ENCODE peak calls at places on chromosome 6, in eight cellular contexts. Y is testis, M is body of pancreas, O is heart left ventricle, W is A549, S is ovary, Z is prostate gland, X is adrenal gland. I is an unnamed sample.

GRCh38 chr6:43984442-43985321 is 142.6 kb downstream of the MRPL14 start:
- DNase-seq in Y (no peak), M (peak), O (no peak), W (no peak), S (no peak), Z (no peak), X (peak), I (no peak)

GRCh38 chr6:118860880-118861279 is 33.1 kb upstream of the ASF1A start:
- DNase-seq in Y (no peak), M (peak), O (no peak), W (no peak), S (no peak), Z (no peak), X (no peak), I (no peak)

GRCh38 chr6:158518196-158519127 is 41.4 kb upstream of the TMEM181 start:
- DNase-seq in Y (peak), M (peak), O (peak), W (peak), S (peak), Z (peak), X (peak), I (peak)

GRCh38 chr6:113857565-113858066 is 471 bp downstream of the MARCKS start:
- DNase-seq in Y (peak), M (peak), O (no peak), W (peak), S (peak), Z (no peak), X (no peak), I (peak)

GRCh38 chr6:5854900-5855299 is 151.8 kb downstream of the NRN1 start:
- DNase-seq in Y (no peak), M (no peak), O (no peak), W (no peak), S (no peak), Z (no peak), X (no peak), I (no peak)

GRCh38 chr6:52374247-52374646 is 12.3 kb downstream of the PAQR8 start:
- DNase-seq in Y (no peak), M (no peak), O (no peak), W (no peak), S (no peak), Z (no peak), X (no peak), I (no peak)

GRCh38 chr6:107355659-107356058 is 103.7 kb downstream of the PDSS2 start:
- DNase-seq in Y (no peak), M (no peak), O (peak), W (no peak), S (no peak), Z (no peak), X (no peak), I (no peak)

GRCh38 chr6:29230666-29231065 is 60.0 kb downstream of the OR2J2 start:
- DNase-seq in Y (no peak), M (no peak), O (no peak), W (no peak), S (no peak), Z (no peak), X (no peak), I (no peak)

GRCh38 chr6:20211941-20212391 is 303 bp downstream of the MBOAT1 start:
- DNase-seq in Y (no peak), M (peak), O (no peak), W (peak), S (no peak), Z (peak), X (peak), I (peak)

GRCh38 chr6:32837651-32838113 is 857 bp downstream of the TAP2 start:
- DNase-seq in Y (no peak), M (no peak), O (no peak), W (no peak), S (no peak), Z (no peak), X (peak), I (no peak)

GRCh38 chr6:12354499-12354898 is 64.3 kb downstream of the EDN1 start:
- DNase-seq in Y (no peak), M (peak), O (no peak), W (no peak), S (no peak), Z (peak), X (no peak), I (peak)

GRCh38 chr6:1871936-1872335 is 262.2 kb downstream of the FOXC1 start:
- DNase-seq in Y (peak), M (peak), O (no peak), W (no peak), S (peak), Z (no peak), X (no peak), I (no peak)

GRCh38 chr6:154243793-154244768 is 112.5 kb downstream of the IPCEF1 start:
- DNase-seq in Y (no peak), M (no peak), O (no peak), W (no peak), S (no peak), Z (no peak), X (no peak), I (no peak)

GRCh38 chr6:163834226-163834970 is 419.9 kb downstream of the QKI start:
- DNase-seq in Y (no peak), M (no peak), O (no peak), W (no peak), S (no peak), Z (no peak), X (no peak), I (no peak)

GRCh38 chr6:116969211-116969863 is 92.3 kb downstream of the RFX6 start:
- DNase-seq in Y (peak), M (peak), O (peak), W (peak), S (no peak), Z (peak), X (peak), I (peak)

GRCh38 chr6:37025621-37026466 is 20.4 kb downstream of the FGD2 start:
- DNase-seq in Y (no peak), M (no peak), O (no peak), W (no peak), S (no peak), Z (no peak), X (no peak), I (no peak)

GRCh38 chr6:33147807-33148666 is 44.2 kb downstream of the COL11A2 start:
- DNase-seq in Y (peak), M (peak), O (no peak), W (no peak), S (no peak), Z (peak), X (peak), I (no peak)

GRCh38 chr6:158591134-158591809 is 31.4 kb downstream of the TMEM181 start:
- DNase-seq in Y (no peak), M (no peak), O (no peak), W (no peak), S (no peak), Z (no peak), X (no peak), I (no peak)

GRCh38 chr6:77657365-77657764 is 4.5 kb downstream of the MEI4 start:
- DNase-seq in Y (no peak), M (no peak), O (no peak), W (no peak), S (no peak), Z (no peak), X (no peak), I (no peak)

GRCh38 chr6:111105578-111105977 is 18.3 kb downstream of the SLC16A10 start:
- DNase-seq in Y (peak), M (peak), O (peak), W (peak), S (peak), Z (peak), X (peak), I (peak)

GRCh38 chr6:91782789-91783188 is 1195.9 kb upstream of the MAP3K7 start:
- DNase-seq in Y (no peak), M (no peak), O (no peak), W (no peak), S (no peak), Z (no peak), X (no peak), I (no peak)

GRCh38 chr6:97978855-97979271 is 695.8 kb upstream of the MMS22L start:
- DNase-seq in Y (peak), M (no peak), O (no peak), W (no peak), S (no peak), Z (no peak), X (no peak), I (no peak)

GRCh38 chr6:90610671-90611542 is 24.0 kb upstream of the MAP3K7 start:
- DNase-seq in Y (peak), M (peak), O (peak), W (no peak), S (peak), Z (peak), X (no peak), I (no peak)

GRCh38 chr6:15752820-15753219 is 90.0 kb upstream of the DTNBP1 start:
- DNase-seq in Y (peak), M (no peak), O (no peak), W (no peak), S (no peak), Z (no peak), X (no peak), I (no peak)

GRCh38 chr6:3157151-3157933 is at the start of gene TUBB2A:
- DNase-seq in Y (peak), M (peak), O (peak), W (peak), S (peak), Z (peak), X (peak), I (peak)

GRCh38 chr6:13813621-13814175 is 659 bp downstream of the MCUR1 start:
- DNase-seq in Y (peak), M (peak), O (peak), W (peak), S (peak), Z (peak), X (peak), I (peak)

GRCh38 chr6:40308533-40309306 is 278.4 kb downstream of the LRFN2 start:
- DNase-seq in Y (peak), M (peak), O (peak), W (peak), S (peak), Z (peak), X (peak), I (peak)

GRCh38 chr6:170227521-170227983 is 63.3 kb downstream of the DLL1 start:
- DNase-seq in Y (no peak), M (peak), O (no peak), W (no peak), S (no peak), Z (no peak), X (no peak), I (no peak)

GRCh38 chr6:134937426-134937825 is 12.5 kb downstream of the ALDH8A1 start:
- DNase-seq in Y (no peak), M (no peak), O (no peak), W (no peak), S (no peak), Z (no peak), X (no peak), I (no peak)

GRCh38 chr6:67792996-67793395 is 842.1 kb upstream of the ADGRB3 start:
- DNase-seq in Y (no peak), M (no peak), O (no peak), W (no peak), S (no peak), Z (no peak), X (no peak), I (no peak)

DNA sequence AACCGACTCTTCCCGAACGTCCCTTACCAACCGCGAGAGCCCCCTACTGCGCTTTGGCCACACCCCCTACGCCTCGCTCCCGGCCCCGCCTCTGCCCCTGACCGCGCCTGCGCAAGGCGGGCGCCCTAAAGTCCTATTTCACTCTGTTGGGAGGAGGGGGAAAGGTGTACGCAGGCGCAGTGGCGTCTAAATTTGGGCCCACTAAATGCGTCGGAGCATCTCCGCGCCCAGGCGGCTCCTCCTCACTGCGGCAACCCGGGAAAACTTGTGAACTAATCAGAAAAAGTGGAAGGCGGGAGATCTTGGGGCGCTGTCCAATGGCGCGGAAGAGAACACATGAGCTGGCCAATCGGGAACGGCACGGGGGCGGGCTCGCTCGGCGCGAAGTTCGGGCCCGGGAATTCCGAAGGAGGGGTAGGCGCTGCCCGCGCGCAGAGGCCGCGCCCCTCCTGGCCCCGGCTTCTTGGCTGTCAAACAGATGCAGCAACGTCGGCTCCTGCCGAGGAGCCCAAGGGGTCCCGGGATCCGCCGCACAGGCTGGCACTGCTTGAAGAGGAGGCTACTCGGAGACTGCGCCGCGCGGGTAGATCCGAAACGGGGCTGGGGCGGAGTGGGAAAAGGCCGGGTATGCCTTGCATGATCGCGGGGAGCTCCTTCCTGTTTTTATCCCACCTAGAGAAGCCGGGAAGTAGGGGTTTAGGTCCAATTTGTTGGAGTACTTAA is at the start of gene TCF19:
- DNase-seq in Y (peak), M (peak), O (peak), W (peak), S (peak), Z (peak), X (peak), I (peak)
- TF ChIP-seq POLR2A in Y (no peak), M (no peak), O (no peak), W (peak), S (no peak), Z (peak), X (no peak), I (no peak)

GRCh38 chr6:155493026-155493693 is 37.5 kb upstream of the NOX3 start:
- DNase-seq in Y (no peak), M (no peak), O (no peak), W (no peak), S (no peak), Z (no peak), X (no peak), I (no peak)
- H3K27ac ChIP-seq in Y (no peak), M (no peak), O (peak), W (peak), S (peak), Z (no peak), X (peak), I (peak)

DNA sequence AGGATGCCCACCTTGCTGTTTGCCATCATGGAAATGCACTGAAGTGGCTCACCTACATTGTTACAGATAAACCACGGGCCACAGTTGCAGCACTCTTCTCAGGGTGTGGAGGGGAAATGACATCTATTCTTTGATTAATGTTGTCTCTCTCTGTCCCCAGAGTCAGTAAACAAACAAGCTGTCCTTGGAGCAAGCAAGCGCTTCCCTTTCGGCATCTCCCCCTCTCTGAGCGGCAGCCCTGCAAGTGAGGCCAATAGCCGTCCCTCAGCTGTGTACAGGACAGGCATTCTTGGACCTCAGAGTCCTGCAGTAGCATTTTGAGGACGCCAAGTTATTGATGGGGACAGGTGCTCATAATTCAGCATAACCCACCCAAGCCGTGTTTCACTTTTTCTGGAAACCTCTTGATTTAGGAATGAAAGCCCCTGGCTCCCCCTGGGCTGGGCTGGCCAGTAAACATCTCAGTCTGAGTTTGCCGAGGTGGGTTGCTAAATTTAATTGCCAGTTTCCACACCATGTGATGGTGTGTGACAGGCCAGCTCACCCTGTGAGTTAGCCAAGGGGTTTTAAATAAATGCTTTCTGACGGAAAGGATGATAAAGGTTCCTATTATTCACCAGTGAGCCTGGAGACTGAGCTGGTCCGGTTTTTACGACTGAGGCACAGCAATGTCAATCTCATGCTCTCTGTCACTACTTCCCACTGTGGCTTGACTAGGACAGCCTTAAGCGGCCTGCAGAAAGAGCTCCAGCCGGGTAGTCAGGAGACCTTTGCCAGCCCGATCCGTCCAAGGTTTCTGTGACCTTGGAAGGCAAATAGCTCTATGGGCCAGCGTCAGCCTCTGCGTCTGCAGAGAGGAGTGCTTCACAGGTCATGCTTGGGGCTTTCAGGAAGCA is 214.8 kb upstream of the RREB1 start:
- DNase-seq in Y (peak), M (no peak), O (peak), W (no peak), S (peak), Z (no peak), X (peak), I (no peak)
- TF ChIP-seq POLR2A in Y (no peak), M (no peak), O (no peak), W (no peak), S (no peak), Z (no peak), X (peak), I (no peak)

DNA sequence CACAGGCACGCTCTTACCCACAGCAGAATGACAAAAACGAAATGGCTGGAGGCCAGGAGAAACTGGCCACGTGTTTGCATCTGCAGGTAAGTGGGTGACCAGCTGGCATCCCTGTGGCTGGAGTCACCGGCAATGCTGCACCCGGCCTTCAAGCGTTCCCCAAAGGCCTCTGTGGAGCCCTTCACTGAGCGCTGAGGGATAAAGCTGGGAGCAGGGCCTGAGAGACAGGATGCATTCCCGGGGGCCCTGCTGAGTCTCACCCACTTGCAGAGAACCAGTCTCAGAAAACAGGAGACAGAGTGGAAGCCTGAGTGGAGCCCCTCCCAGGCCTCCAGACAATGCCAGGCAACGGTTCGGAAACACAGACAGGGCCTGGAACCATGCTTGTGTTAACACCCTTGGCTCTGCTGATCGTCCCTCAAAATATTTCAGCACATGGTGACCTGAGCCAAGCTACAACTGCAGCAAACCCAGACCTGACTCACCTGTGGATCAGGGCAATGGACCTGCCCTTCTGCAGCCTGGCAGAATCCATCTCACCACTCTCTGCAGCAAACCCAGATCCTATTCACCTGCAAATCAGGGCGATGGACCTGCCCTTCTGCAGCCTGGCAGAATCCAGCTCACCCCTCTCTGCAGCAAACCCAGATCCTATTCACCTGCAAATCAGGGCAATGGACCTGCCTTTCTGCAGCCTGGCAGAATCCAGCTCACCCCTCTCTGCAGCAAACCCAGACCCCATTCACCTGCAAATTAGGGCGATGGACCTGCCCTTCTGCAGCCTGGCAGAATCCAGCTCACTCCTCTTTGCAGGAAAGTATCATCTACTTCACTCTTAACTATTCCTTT is 39.8 kb downstream of the TBXT start:
- DNase-seq in Y (no peak), M (no peak), O (no peak), W (no peak), S (no peak), Z (no peak), X (no peak), I (no peak)
- H3K27ac ChIP-seq in Y (no peak), M (no peak), O (no peak), W (no peak), S (no peak), Z (no peak), X (no peak), I (no peak)